ENCODE peak calls at places on chromosomes 11 and 22, in seven cellular contexts. One of them, this sample, is unnamed.

GRCh38 chr22:23225724-23226496 is 45.6 kb downstream of the BCR start:
- DNase-seq in mesendoderm: no peak
- DNase-seq in IMR-90: no peak
- DNase-seq in H1: no peak
- DNase-seq in neuronal stem cell: no peak
- DNase-seq in trophoblast cell: no peak
- DNase-seq in H9: no peak
- DNase-seq in this sample: no peak

GRCh38 chr11:17718510-17718962 is 835 bp upstream of the MYOD1 start:
- DNase-seq in trophoblast cell: peak; percentile 10
- DNase-seq in IMR-90: no peak
- DNase-seq in H1: no peak
- DNase-seq in neuronal stem cell: no peak
- DNase-seq in mesendoderm: peak; percentile 31
- DNase-seq in H9: no peak
- DNase-seq in this sample: no peak

GRCh38 chr11:18844753-18845367 is 53.3 kb upstream of the PTPN5 start:
- DNase-seq in IMR-90: peak; percentile 33
- DNase-seq in neuronal stem cell: no peak
- DNase-seq in trophoblast cell: peak; percentile 64
- DNase-seq in mesendoderm: peak; percentile 84
- DNase-seq in H9: peak; percentile 50
- DNase-seq in H1: no peak
- DNase-seq in this sample: peak; percentile 39

GRCh38 chr22:37482244-37482643 is 3.9 kb downstream of the MFNG start:
- DNase-seq in mesendoderm: no peak
- DNase-seq in neuronal stem cell: no peak
- DNase-seq in trophoblast cell: no peak
- DNase-seq in H9: no peak
- DNase-seq in IMR-90: peak; percentile 8
- DNase-seq in H1: no peak
- DNase-seq in this sample: no peak

GRCh38 chr22:28899199-28899853 is 16.0 kb downstream of the ZNRF3 start:
- DNase-seq in neuronal stem cell: no peak
- DNase-seq in H9: no peak
- DNase-seq in trophoblast cell: no peak
- DNase-seq in mesendoderm: no peak
- DNase-seq in IMR-90: peak; percentile 20
- DNase-seq in H1: no peak
- DNase-seq in this sample: no peak

GRCh38 chr11:130020323-130020722 is 17.7 kb upstream of the PRDM10 start:
- DNase-seq in H9: no peak
- DNase-seq in IMR-90: peak; percentile 9
- DNase-seq in mesendoderm: peak; percentile 91
- DNase-seq in neuronal stem cell: no peak
- DNase-seq in trophoblast cell: peak; percentile 89
- DNase-seq in H1: no peak
- DNase-seq in this sample: no peak

GRCh38 chr11:111378773-111379499 is at the start of gene POU2AF1:
- DNase-seq in IMR-90: peak; percentile 43
- DNase-seq in neuronal stem cell: no peak
- DNase-seq in trophoblast cell: peak; percentile 13
- DNase-seq in H9: peak; percentile 47
- DNase-seq in H1: no peak
- DNase-seq in mesendoderm: no peak
- DNase-seq in this sample: no peak

GRCh38 chr11:40867991-40868685 is 591.3 kb downstream of the LRRC4C start:
- DNase-seq in trophoblast cell: peak; percentile 66
- DNase-seq in mesendoderm: peak; percentile 3
- DNase-seq in neuronal stem cell: no peak
- DNase-seq in H1: no peak
- DNase-seq in H9: no peak
- DNase-seq in IMR-90: no peak
- DNase-seq in this sample: no peak

GRCh38 chr11:118353084-118353710 is 6.2 kb upstream of the UBE4A start:
- DNase-seq in H9: no peak
- DNase-seq in trophoblast cell: peak; percentile 59
- DNase-seq in mesendoderm: no peak
- DNase-seq in H1: no peak
- DNase-seq in IMR-90: peak; percentile 5
- DNase-seq in neuronal stem cell: no peak
- DNase-seq in this sample: peak; percentile 34

GRCh38 chr11:58318532-58318931 is 40.3 kb downstream of the OR5B17 start:
- DNase-seq in trophoblast cell: no peak
- DNase-seq in IMR-90: peak; percentile 80
- DNase-seq in H1: no peak
- DNase-seq in H9: no peak
- DNase-seq in mesendoderm: no peak
- DNase-seq in neuronal stem cell: no peak
- DNase-seq in this sample: no peak

GRCh38 chr11:17683378-17684161 is 35.8 kb upstream of the MYOD1 start:
- DNase-seq in IMR-90: peak; percentile 66
- DNase-seq in trophoblast cell: peak; percentile 94
- DNase-seq in H9: no peak
- DNase-seq in H1: no peak
- DNase-seq in neuronal stem cell: no peak
- DNase-seq in mesendoderm: peak; percentile 69
- DNase-seq in this sample: peak; percentile 37

GRCh38 chr22:49550766-49551362 is 276.8 kb downstream of the BRD1 start:
- DNase-seq in IMR-90: no peak
- DNase-seq in H1: no peak
- DNase-seq in trophoblast cell: no peak
- DNase-seq in H9: no peak
- DNase-seq in neuronal stem cell: no peak
- DNase-seq in mesendoderm: no peak
- DNase-seq in this sample: no peak

GRCh38 chr11:96622026-96622634 is 232.3 kb downstream of the JRKL start:
- DNase-seq in H9: no peak
- DNase-seq in IMR-90: no peak
- DNase-seq in neuronal stem cell: no peak
- DNase-seq in trophoblast cell: peak; percentile 40
- DNase-seq in H1: no peak
- DNase-seq in mesendoderm: no peak
- DNase-seq in this sample: no peak

GRCh38 chr11:88174627-88175003 is 628 bp downstream of the RAB38 start:
- DNase-seq in trophoblast cell: peak; percentile 42
- DNase-seq in IMR-90: peak; percentile 86
- DNase-seq in neuronal stem cell: peak; percentile 29
- DNase-seq in mesendoderm: peak; percentile 51
- DNase-seq in H1: no peak
- DNase-seq in H9: peak; percentile 41
- DNase-seq in this sample: peak; percentile 90

GRCh38 chr22:46534177-46534776 is 3.1 kb downstream of the CELSR1 start:
- DNase-seq in IMR-90: no peak
- DNase-seq in trophoblast cell: no peak
- DNase-seq in neuronal stem cell: no peak
- DNase-seq in H9: no peak
- DNase-seq in H1: no peak
- DNase-seq in mesendoderm: no peak
- DNase-seq in this sample: no peak

DNA sequence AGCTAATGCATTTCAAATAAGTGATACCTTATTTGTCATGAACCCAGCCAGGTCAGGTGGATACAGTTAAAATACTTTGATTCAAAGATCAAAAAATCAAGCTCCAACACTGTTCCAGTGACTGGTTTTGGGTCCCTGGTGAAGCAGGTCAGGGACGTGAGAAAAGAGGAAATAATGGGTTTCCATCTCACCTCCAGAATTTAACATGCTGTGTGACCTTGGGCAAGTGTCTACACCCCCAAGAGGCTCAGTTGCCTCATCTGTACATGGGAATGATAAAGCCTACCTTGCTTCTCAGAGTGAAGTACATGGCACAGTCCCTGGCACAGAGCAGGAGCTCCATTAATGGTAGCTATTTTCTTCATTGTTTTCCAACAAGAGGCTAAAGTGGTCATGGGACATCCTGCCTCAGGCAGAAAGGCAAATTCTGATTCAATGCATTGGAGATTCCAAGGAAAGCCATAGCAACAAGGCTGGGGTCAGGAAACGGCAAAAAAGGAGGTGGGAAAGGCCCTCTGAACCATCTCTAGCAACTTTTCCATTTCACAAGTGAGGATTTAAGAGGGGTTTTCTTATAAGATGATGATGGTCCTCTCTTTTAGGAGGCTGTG is 108.5 kb downstream of the CSNK2A3 start:
- DNase-seq in H9: no peak
- DNase-seq in mesendoderm: peak; percentile 75
- DNase-seq in IMR-90: no peak
- DNase-seq in neuronal stem cell: no peak
- DNase-seq in H1: no peak
- DNase-seq in trophoblast cell: no peak
- DNase-seq in this sample: no peak
- H2BK120ac ChIP-seq in H9: no peak overlapping the region
- H2BK120ac ChIP-seq in mesendoderm: no peak overlapping the region
- H2BK120ac ChIP-seq in IMR-90: no peak overlapping the region
- H2BK120ac ChIP-seq in neuronal stem cell: no peak overlapping the region
- H2BK120ac ChIP-seq in H1: no peak overlapping the region
- H2BK120ac ChIP-seq in trophoblast cell: no peak overlapping the region
- H2BK120ac ChIP-seq in this sample: no peak overlapping the region

GRCh38 chr11:1554981-1555712 is 16.9 kb downstream of the DUSP8 start:
- DNase-seq in IMR-90: no peak
- DNase-seq in H9: peak; percentile 38
- DNase-seq in mesendoderm: no peak
- DNase-seq in trophoblast cell: no peak
- DNase-seq in neuronal stem cell: no peak
- DNase-seq in H1: peak; percentile 52
- DNase-seq in this sample: no peak
- H2BK120ac ChIP-seq in IMR-90: no peak overlapping the region
- H2BK120ac ChIP-seq in H9: no peak overlapping the region
- H2BK120ac ChIP-seq in mesendoderm: no peak overlapping the region
- H2BK120ac ChIP-seq in trophoblast cell: no peak overlapping the region
- H2BK120ac ChIP-seq in neuronal stem cell: no peak overlapping the region
- H2BK120ac ChIP-seq in H1: no peak overlapping the region
- H2BK120ac ChIP-seq in this sample: no peak overlapping the region

GRCh38 chr11:7485854-7486425 is 634 bp downstream of the OLFML1 start:
- DNase-seq in trophoblast cell: no peak
- DNase-seq in H1: no peak
- DNase-seq in neuronal stem cell: no peak
- DNase-seq in mesendoderm: no peak
- DNase-seq in H9: no peak
- DNase-seq in IMR-90: no peak
- DNase-seq in this sample: no peak

GRCh38 chr11:7486731-7487130 is 1.4 kb downstream of the OLFML1 start:
- DNase-seq in IMR-90: no peak
- DNase-seq in trophoblast cell: no peak
- DNase-seq in H9: no peak
- DNase-seq in neuronal stem cell: no peak
- DNase-seq in mesendoderm: no peak
- DNase-seq in H1: no peak
- DNase-seq in this sample: no peak

GRCh38 chr11:7485136-7485853 is at the start of gene OLFML1:
- DNase-seq in H9: no peak
- DNase-seq in trophoblast cell: no peak
- DNase-seq in H1: no peak
- DNase-seq in mesendoderm: no peak
- DNase-seq in neuronal stem cell: no peak
- DNase-seq in IMR-90: no peak
- DNase-seq in this sample: no peak

GRCh38 chr11:7487360-7487759 is 2.1 kb downstream of the OLFML1 start:
- DNase-seq in trophoblast cell: no peak
- DNase-seq in mesendoderm: no peak
- DNase-seq in neuronal stem cell: no peak
- DNase-seq in IMR-90: no peak
- DNase-seq in H9: no peak
- DNase-seq in H1: no peak
- DNase-seq in this sample: no peak

GRCh38 chr11:7484645-7485044 is 661 bp upstream of the OLFML1 start:
- DNase-seq in mesendoderm: peak; percentile 90
- DNase-seq in neuronal stem cell: no peak
- DNase-seq in trophoblast cell: peak; percentile 94
- DNase-seq in H9: no peak
- DNase-seq in IMR-90: no peak
- DNase-seq in H1: no peak
- DNase-seq in this sample: no peak
- H2BK120ac ChIP-seq in mesendoderm: no peak overlapping the region
- H2BK120ac ChIP-seq in neuronal stem cell: no peak overlapping the region
- H2BK120ac ChIP-seq in trophoblast cell: no peak overlapping the region
- H2BK120ac ChIP-seq in H9: no peak overlapping the region
- H2BK120ac ChIP-seq in IMR-90: no peak overlapping the region
- H2BK120ac ChIP-seq in H1: no peak overlapping the region
- H2BK120ac ChIP-seq in this sample: no peak overlapping the region

DNA sequence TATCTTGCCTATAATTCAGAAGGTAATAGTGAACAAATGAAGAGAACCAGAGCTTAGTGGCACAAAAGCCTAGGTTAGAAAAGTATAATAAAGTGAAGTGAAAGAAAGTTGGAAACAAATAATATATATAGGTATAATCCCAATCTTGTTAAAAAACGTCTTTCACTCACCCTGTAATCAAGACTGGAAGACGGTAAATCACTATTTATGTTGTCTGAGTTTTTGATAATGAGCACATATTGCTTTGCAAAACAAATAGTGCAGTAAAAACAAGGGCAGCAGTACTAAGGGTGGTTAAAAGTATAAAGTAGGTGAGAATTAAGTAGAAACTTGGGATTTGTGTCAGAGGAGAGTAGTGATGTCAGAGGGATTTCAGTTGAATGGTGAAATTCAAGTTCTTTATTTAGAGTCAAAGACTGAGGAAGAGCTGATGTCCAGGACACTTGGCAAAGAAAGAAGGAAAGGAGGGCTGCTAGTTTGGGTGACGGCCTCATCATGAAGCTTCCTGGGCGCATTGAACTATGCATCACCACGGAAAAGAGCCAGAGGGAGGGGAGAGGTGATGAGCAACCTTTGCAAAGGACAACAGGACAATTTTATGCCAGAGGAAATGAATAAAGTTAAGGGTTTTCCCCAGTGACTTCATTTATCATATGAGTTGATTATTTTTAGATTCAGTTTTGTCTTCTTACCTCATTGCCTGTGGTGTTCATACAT is 11.3 kb downstream of the NCAM1 start:
- DNase-seq in mesendoderm: no peak
- DNase-seq in IMR-90: no peak
- DNase-seq in H1: no peak
- DNase-seq in trophoblast cell: no peak
- DNase-seq in neuronal stem cell: no peak
- DNase-seq in H9: no peak
- DNase-seq in this sample: no peak
- H2BK120ac ChIP-seq in mesendoderm: no peak overlapping the region
- H2BK120ac ChIP-seq in IMR-90: no peak overlapping the region
- H2BK120ac ChIP-seq in H1: no peak overlapping the region
- H2BK120ac ChIP-seq in trophoblast cell: no peak overlapping the region
- H2BK120ac ChIP-seq in neuronal stem cell: no peak overlapping the region
- H2BK120ac ChIP-seq in H9: no peak overlapping the region
- H2BK120ac ChIP-seq in this sample: no peak overlapping the region